ENCODE peak calls at places on chromosomes 7 and 10, in eight cellular contexts. One of them, this sample, is unnamed.
A peak's percentile ranks its signal among the peaks of the same experiment; 100 is the strongest.

GRCh38 chr7:2950578-2950977 is 93.1 kb downstream of the CARD11 start:
- DNase-seq in activated naive CD4-positive, alpha-beta T cell treated with Interleukin-2 at 50 U/mL for 16 hours: no peak
- DNase-seq in NCI-H2107: no peak
- DNase-seq in substantia nigra: no peak
- DNase-seq in neuronal stem cell: no peak
- DNase-seq in NCI-H1417: no peak
- DNase-seq in M059J: no peak
- DNase-seq in activated CD8-positive, alpha-beta memory T cell treated with anti-CD3 and anti-CD28 coated beads, Interleukin-2, amount 50 U/mL, for 48 hours: no peak
- DNase-seq in this sample: no peak

GRCh38 chr10:34526186-34526585 is 288.9 kb downstream of the PARD3 start:
- DNase-seq in activated naive CD4-positive, alpha-beta T cell treated with Interleukin-2 at 50 U/mL for 16 hours: no peak
- DNase-seq in NCI-H2107: no peak
- DNase-seq in substantia nigra: no peak
- DNase-seq in neuronal stem cell: no peak
- DNase-seq in NCI-H1417: no peak
- DNase-seq in M059J: peak; percentile 81
- DNase-seq in activated CD8-positive, alpha-beta memory T cell treated with anti-CD3 and anti-CD28 coated beads, Interleukin-2, amount 50 U/mL, for 48 hours: no peak
- DNase-seq in this sample: no peak

GRCh38 chr7:4641667-4642467 is 40.2 kb upstream of the FOXK1 start:
- DNase-seq in activated naive CD4-positive, alpha-beta T cell treated with Interleukin-2 at 50 U/mL for 16 hours: peak; percentile 96
- DNase-seq in NCI-H2107: peak; percentile 97
- DNase-seq in substantia nigra: peak; percentile 84
- DNase-seq in neuronal stem cell: peak; percentile 93
- DNase-seq in NCI-H1417: peak; percentile 98
- DNase-seq in M059J: peak; percentile 83
- DNase-seq in activated CD8-positive, alpha-beta memory T cell treated with anti-CD3 and anti-CD28 coated beads, Interleukin-2, amount 50 U/mL, for 48 hours: peak; percentile 98
- DNase-seq in this sample: peak; percentile 75

GRCh38 chr10:89553064-89553734 is 17.8 kb upstream of the SLC16A12 start:
- DNase-seq in activated naive CD4-positive, alpha-beta T cell treated with Interleukin-2 at 50 U/mL for 16 hours: no peak
- DNase-seq in NCI-H2107: no peak
- DNase-seq in substantia nigra: no peak
- DNase-seq in neuronal stem cell: no peak
- DNase-seq in NCI-H1417: no peak
- DNase-seq in M059J: peak; percentile 98
- DNase-seq in activated CD8-positive, alpha-beta memory T cell treated with anti-CD3 and anti-CD28 coated beads, Interleukin-2, amount 50 U/mL, for 48 hours: no peak
- DNase-seq in this sample: peak; percentile 20

GRCh38 chr7:100629117-100629711 is 12.1 kb downstream of the TFR2 start:
- DNase-seq in activated naive CD4-positive, alpha-beta T cell treated with Interleukin-2 at 50 U/mL for 16 hours: peak; percentile 13
- DNase-seq in NCI-H2107: no peak
- DNase-seq in substantia nigra: no peak
- DNase-seq in neuronal stem cell: no peak
- DNase-seq in NCI-H1417: peak; percentile 20
- DNase-seq in M059J: peak; percentile 38
- DNase-seq in activated CD8-positive, alpha-beta memory T cell treated with anti-CD3 and anti-CD28 coated beads, Interleukin-2, amount 50 U/mL, for 48 hours: no peak
- DNase-seq in this sample: no peak

GRCh38 chr10:133151528-133151927 is 8.5 kb upstream of the KNDC1 start:
- DNase-seq in activated naive CD4-positive, alpha-beta T cell treated with Interleukin-2 at 50 U/mL for 16 hours: no peak
- DNase-seq in NCI-H2107: no peak
- DNase-seq in substantia nigra: no peak
- DNase-seq in neuronal stem cell: no peak
- DNase-seq in NCI-H1417: no peak
- DNase-seq in M059J: no peak
- DNase-seq in activated CD8-positive, alpha-beta memory T cell treated with anti-CD3 and anti-CD28 coated beads, Interleukin-2, amount 50 U/mL, for 48 hours: no peak
- DNase-seq in this sample: no peak

GRCh38 chr10:131090761-131091661 is 220.5 kb downstream of the TCERG1L start:
- DNase-seq in activated naive CD4-positive, alpha-beta T cell treated with Interleukin-2 at 50 U/mL for 16 hours: no peak
- DNase-seq in NCI-H2107: peak; percentile 44
- DNase-seq in substantia nigra: no peak
- DNase-seq in neuronal stem cell: no peak
- DNase-seq in NCI-H1417: peak; percentile 89
- DNase-seq in M059J: no peak
- DNase-seq in activated CD8-positive, alpha-beta memory T cell treated with anti-CD3 and anti-CD28 coated beads, Interleukin-2, amount 50 U/mL, for 48 hours: no peak
- DNase-seq in this sample: no peak

GRCh38 chr10:24953350-24954074 is 1.1 kb upstream of the PRTFDC1 start:
- DNase-seq in activated naive CD4-positive, alpha-beta T cell treated with Interleukin-2 at 50 U/mL for 16 hours: no peak
- DNase-seq in NCI-H2107: no peak
- DNase-seq in substantia nigra: no peak
- DNase-seq in neuronal stem cell: no peak
- DNase-seq in NCI-H1417: peak; percentile 72
- DNase-seq in M059J: no peak
- DNase-seq in activated CD8-positive, alpha-beta memory T cell treated with anti-CD3 and anti-CD28 coated beads, Interleukin-2, amount 50 U/mL, for 48 hours: no peak
- DNase-seq in this sample: no peak

GRCh38 chr10:7436490-7437100 is 25.8 kb upstream of the SFMBT2 start:
- DNase-seq in activated naive CD4-positive, alpha-beta T cell treated with Interleukin-2 at 50 U/mL for 16 hours: no peak
- DNase-seq in NCI-H2107: no peak
- DNase-seq in substantia nigra: no peak
- DNase-seq in neuronal stem cell: no peak
- DNase-seq in NCI-H1417: no peak
- DNase-seq in M059J: no peak
- DNase-seq in activated CD8-positive, alpha-beta memory T cell treated with anti-CD3 and anti-CD28 coated beads, Interleukin-2, amount 50 U/mL, for 48 hours: no peak
- DNase-seq in this sample: no peak

GRCh38 chr10:111475720-111476119 is 398.9 kb downstream of the ADRA2A start:
- DNase-seq in activated naive CD4-positive, alpha-beta T cell treated with Interleukin-2 at 50 U/mL for 16 hours: no peak
- DNase-seq in NCI-H2107: no peak
- DNase-seq in substantia nigra: no peak
- DNase-seq in neuronal stem cell: no peak
- DNase-seq in NCI-H1417: no peak
- DNase-seq in M059J: no peak
- DNase-seq in activated CD8-positive, alpha-beta memory T cell treated with anti-CD3 and anti-CD28 coated beads, Interleukin-2, amount 50 U/mL, for 48 hours: no peak
- DNase-seq in this sample: no peak

GRCh38 chr7:36119005-36119711 is 33.9 kb upstream of the EEPD1 start:
- DNase-seq in activated naive CD4-positive, alpha-beta T cell treated with Interleukin-2 at 50 U/mL for 16 hours: no peak
- DNase-seq in NCI-H2107: no peak
- DNase-seq in substantia nigra: no peak
- DNase-seq in neuronal stem cell: no peak
- DNase-seq in NCI-H1417: no peak
- DNase-seq in M059J: peak; percentile 90
- DNase-seq in activated CD8-positive, alpha-beta memory T cell treated with anti-CD3 and anti-CD28 coated beads, Interleukin-2, amount 50 U/mL, for 48 hours: no peak
- DNase-seq in this sample: peak; percentile 63

GRCh38 chr10:114458955-114459354 is 54.7 kb upstream of the AFAP1L2 start:
- DNase-seq in activated naive CD4-positive, alpha-beta T cell treated with Interleukin-2 at 50 U/mL for 16 hours: no peak
- DNase-seq in NCI-H2107: no peak
- DNase-seq in substantia nigra: no peak
- DNase-seq in neuronal stem cell: no peak
- DNase-seq in NCI-H1417: peak; percentile 19
- DNase-seq in M059J: peak; percentile 36
- DNase-seq in activated CD8-positive, alpha-beta memory T cell treated with anti-CD3 and anti-CD28 coated beads, Interleukin-2, amount 50 U/mL, for 48 hours: peak; percentile 57
- DNase-seq in this sample: no peak

GRCh38 chr7:108261560-108262255 is 131.5 kb upstream of the LAMB4 start:
- DNase-seq in activated naive CD4-positive, alpha-beta T cell treated with Interleukin-2 at 50 U/mL for 16 hours: no peak
- DNase-seq in NCI-H2107: peak; percentile 76
- DNase-seq in substantia nigra: no peak
- DNase-seq in neuronal stem cell: no peak
- DNase-seq in NCI-H1417: no peak
- DNase-seq in M059J: no peak
- DNase-seq in activated CD8-positive, alpha-beta memory T cell treated with anti-CD3 and anti-CD28 coated beads, Interleukin-2, amount 50 U/mL, for 48 hours: no peak
- DNase-seq in this sample: no peak

GRCh38 chr7:502296-502695 is 17.4 kb downstream of the PDGFA start:
- DNase-seq in activated naive CD4-positive, alpha-beta T cell treated with Interleukin-2 at 50 U/mL for 16 hours: no peak
- DNase-seq in NCI-H2107: no peak
- DNase-seq in substantia nigra: no peak
- DNase-seq in neuronal stem cell: no peak
- DNase-seq in NCI-H1417: no peak
- DNase-seq in M059J: no peak
- DNase-seq in activated CD8-positive, alpha-beta memory T cell treated with anti-CD3 and anti-CD28 coated beads, Interleukin-2, amount 50 U/mL, for 48 hours: no peak
- DNase-seq in this sample: no peak

GRCh38 chr7:157432541-157432956 is 95.7 kb downstream of the DNAJB6 start:
- DNase-seq in activated naive CD4-positive, alpha-beta T cell treated with Interleukin-2 at 50 U/mL for 16 hours: no peak
- DNase-seq in NCI-H2107: peak; percentile 55
- DNase-seq in substantia nigra: no peak
- DNase-seq in neuronal stem cell: peak; percentile 38
- DNase-seq in NCI-H1417: peak; percentile 93
- DNase-seq in M059J: peak; percentile 22
- DNase-seq in activated CD8-positive, alpha-beta memory T cell treated with anti-CD3 and anti-CD28 coated beads, Interleukin-2, amount 50 U/mL, for 48 hours: no peak
- DNase-seq in this sample: peak; percentile 66

GRCh38 chr7:53383131-53383530 is 347.7 kb downstream of the POM121L12 start:
- DNase-seq in activated naive CD4-positive, alpha-beta T cell treated with Interleukin-2 at 50 U/mL for 16 hours: no peak
- DNase-seq in NCI-H2107: no peak
- DNase-seq in substantia nigra: no peak
- DNase-seq in neuronal stem cell: no peak
- DNase-seq in NCI-H1417: no peak
- DNase-seq in M059J: peak; percentile 34
- DNase-seq in activated CD8-positive, alpha-beta memory T cell treated with anti-CD3 and anti-CD28 coated beads, Interleukin-2, amount 50 U/mL, for 48 hours: no peak
- DNase-seq in this sample: no peak

GRCh38 chr7:35334511-35334910 is 80.6 kb upstream of the TBX20 start:
- DNase-seq in activated naive CD4-positive, alpha-beta T cell treated with Interleukin-2 at 50 U/mL for 16 hours: no peak
- DNase-seq in NCI-H2107: no peak
- DNase-seq in substantia nigra: no peak
- DNase-seq in neuronal stem cell: no peak
- DNase-seq in NCI-H1417: no peak
- DNase-seq in M059J: peak; percentile 40
- DNase-seq in activated CD8-positive, alpha-beta memory T cell treated with anti-CD3 and anti-CD28 coated beads, Interleukin-2, amount 50 U/mL, for 48 hours: no peak
- DNase-seq in this sample: no peak

GRCh38 chr7:108818742-108819141 is 249.1 kb downstream of the DNAJB9 start:
- DNase-seq in activated naive CD4-positive, alpha-beta T cell treated with Interleukin-2 at 50 U/mL for 16 hours: no peak
- DNase-seq in NCI-H2107: no peak
- DNase-seq in substantia nigra: no peak
- DNase-seq in neuronal stem cell: no peak
- DNase-seq in NCI-H1417: no peak
- DNase-seq in M059J: no peak
- DNase-seq in activated CD8-positive, alpha-beta memory T cell treated with anti-CD3 and anti-CD28 coated beads, Interleukin-2, amount 50 U/mL, for 48 hours: no peak
- DNase-seq in this sample: no peak

GRCh38 chr10:125398270-125398669 is 237.9 kb upstream of the CTBP2 start:
- DNase-seq in activated naive CD4-positive, alpha-beta T cell treated with Interleukin-2 at 50 U/mL for 16 hours: no peak
- DNase-seq in NCI-H2107: no peak
- DNase-seq in substantia nigra: no peak
- DNase-seq in neuronal stem cell: no peak
- DNase-seq in NCI-H1417: no peak
- DNase-seq in M059J: no peak
- DNase-seq in activated CD8-positive, alpha-beta memory T cell treated with anti-CD3 and anti-CD28 coated beads, Interleukin-2, amount 50 U/mL, for 48 hours: no peak
- DNase-seq in this sample: no peak

GRCh38 chr10:75208177-75208576 is 2.4 kb upstream of the VDAC2 start:
- DNase-seq in activated naive CD4-positive, alpha-beta T cell treated with Interleukin-2 at 50 U/mL for 16 hours: no peak
- DNase-seq in NCI-H2107: no peak
- DNase-seq in substantia nigra: no peak
- DNase-seq in neuronal stem cell: no peak
- DNase-seq in NCI-H1417: no peak
- DNase-seq in M059J: peak; percentile 74
- DNase-seq in activated CD8-positive, alpha-beta memory T cell treated with anti-CD3 and anti-CD28 coated beads, Interleukin-2, amount 50 U/mL, for 48 hours: no peak
- DNase-seq in this sample: no peak

GRCh38 chr7:68246189-68246633 is 1249.6 kb downstream of the TYW1 start:
- DNase-seq in activated naive CD4-positive, alpha-beta T cell treated with Interleukin-2 at 50 U/mL for 16 hours: no peak
- DNase-seq in NCI-H2107: peak; percentile 18
- DNase-seq in substantia nigra: no peak
- DNase-seq in neuronal stem cell: peak; percentile 0
- DNase-seq in NCI-H1417: no peak
- DNase-seq in M059J: peak; percentile 95
- DNase-seq in activated CD8-positive, alpha-beta memory T cell treated with anti-CD3 and anti-CD28 coated beads, Interleukin-2, amount 50 U/mL, for 48 hours: no peak
- DNase-seq in this sample: no peak

GRCh38 chr7:77383333-77383740 is 32.8 kb downstream of the GSAP start:
- DNase-seq in activated naive CD4-positive, alpha-beta T cell treated with Interleukin-2 at 50 U/mL for 16 hours: no peak
- DNase-seq in NCI-H2107: no peak
- DNase-seq in substantia nigra: no peak
- DNase-seq in neuronal stem cell: no peak
- DNase-seq in NCI-H1417: no peak
- DNase-seq in M059J: peak; percentile 41
- DNase-seq in activated CD8-positive, alpha-beta memory T cell treated with anti-CD3 and anti-CD28 coated beads, Interleukin-2, amount 50 U/mL, for 48 hours: no peak
- DNase-seq in this sample: no peak

GRCh38 chr10:110885932-110886674 is 14.4 kb downstream of the PDCD4 start:
- DNase-seq in activated naive CD4-positive, alpha-beta T cell treated with Interleukin-2 at 50 U/mL for 16 hours: no peak
- DNase-seq in NCI-H2107: no peak
- DNase-seq in substantia nigra: no peak
- DNase-seq in neuronal stem cell: no peak
- DNase-seq in NCI-H1417: peak; percentile 2
- DNase-seq in M059J: no peak
- DNase-seq in activated CD8-positive, alpha-beta memory T cell treated with anti-CD3 and anti-CD28 coated beads, Interleukin-2, amount 50 U/mL, for 48 hours: no peak
- DNase-seq in this sample: no peak

GRCh38 chr10:6067457-6067856 is 5.3 kb upstream of the IL2RA start:
- DNase-seq in activated naive CD4-positive, alpha-beta T cell treated with Interleukin-2 at 50 U/mL for 16 hours: no peak
- DNase-seq in NCI-H2107: no peak
- DNase-seq in substantia nigra: no peak
- DNase-seq in neuronal stem cell: no peak
- DNase-seq in NCI-H1417: no peak
- DNase-seq in M059J: no peak
- DNase-seq in activated CD8-positive, alpha-beta memory T cell treated with anti-CD3 and anti-CD28 coated beads, Interleukin-2, amount 50 U/mL, for 48 hours: peak; percentile 51
- DNase-seq in this sample: no peak

GRCh38 chr10:24463683-24464426 is 254.9 kb downstream of the KIAA1217 start:
- DNase-seq in activated naive CD4-positive, alpha-beta T cell treated with Interleukin-2 at 50 U/mL for 16 hours: peak; percentile 44
- DNase-seq in NCI-H2107: no peak
- DNase-seq in substantia nigra: no peak
- DNase-seq in neuronal stem cell: no peak
- DNase-seq in NCI-H1417: no peak
- DNase-seq in M059J: peak; percentile 94
- DNase-seq in activated CD8-positive, alpha-beta memory T cell treated with anti-CD3 and anti-CD28 coated beads, Interleukin-2, amount 50 U/mL, for 48 hours: no peak
- DNase-seq in this sample: no peak

GRCh38 chr10:93746844-93747284 is 10.9 kb upstream of the LGI1 start:
- DNase-seq in activated naive CD4-positive, alpha-beta T cell treated with Interleukin-2 at 50 U/mL for 16 hours: no peak
- DNase-seq in NCI-H2107: no peak
- DNase-seq in substantia nigra: no peak
- DNase-seq in neuronal stem cell: no peak
- DNase-seq in NCI-H1417: peak; percentile 52
- DNase-seq in M059J: peak; percentile 100
- DNase-seq in activated CD8-positive, alpha-beta memory T cell treated with anti-CD3 and anti-CD28 coated beads, Interleukin-2, amount 50 U/mL, for 48 hours: no peak
- DNase-seq in this sample: peak; percentile 95

GRCh38 chr7:111992601-111993000 is 213.6 kb downstream of the DOCK4 start:
- DNase-seq in activated naive CD4-positive, alpha-beta T cell treated with Interleukin-2 at 50 U/mL for 16 hours: no peak
- DNase-seq in NCI-H2107: no peak
- DNase-seq in substantia nigra: no peak
- DNase-seq in neuronal stem cell: no peak
- DNase-seq in NCI-H1417: no peak
- DNase-seq in M059J: no peak
- DNase-seq in activated CD8-positive, alpha-beta memory T cell treated with anti-CD3 and anti-CD28 coated beads, Interleukin-2, amount 50 U/mL, for 48 hours: no peak
- DNase-seq in this sample: no peak

GRCh38 chr10:132891313-132891712 is 51.1 kb downstream of the CFAP46 start:
- DNase-seq in activated naive CD4-positive, alpha-beta T cell treated with Interleukin-2 at 50 U/mL for 16 hours: no peak
- DNase-seq in NCI-H2107: no peak
- DNase-seq in substantia nigra: no peak
- DNase-seq in neuronal stem cell: no peak
- DNase-seq in NCI-H1417: no peak
- DNase-seq in M059J: no peak
- DNase-seq in activated CD8-positive, alpha-beta memory T cell treated with anti-CD3 and anti-CD28 coated beads, Interleukin-2, amount 50 U/mL, for 48 hours: no peak
- DNase-seq in this sample: no peak

GRCh38 chr10:30199376-30200018 is 140.1 kb upstream of the JCAD start:
- DNase-seq in activated naive CD4-positive, alpha-beta T cell treated with Interleukin-2 at 50 U/mL for 16 hours: no peak
- DNase-seq in NCI-H2107: no peak
- DNase-seq in substantia nigra: no peak
- DNase-seq in neuronal stem cell: no peak
- DNase-seq in NCI-H1417: peak; percentile 34
- DNase-seq in M059J: no peak
- DNase-seq in activated CD8-positive, alpha-beta memory T cell treated with anti-CD3 and anti-CD28 coated beads, Interleukin-2, amount 50 U/mL, for 48 hours: no peak
- DNase-seq in this sample: no peak

GRCh38 chr7:131745645-131746248 is 189.3 kb upstream of the PODXL start:
- DNase-seq in activated naive CD4-positive, alpha-beta T cell treated with Interleukin-2 at 50 U/mL for 16 hours: no peak
- DNase-seq in NCI-H2107: no peak
- DNase-seq in substantia nigra: no peak
- DNase-seq in neuronal stem cell: peak; percentile 54
- DNase-seq in NCI-H1417: no peak
- DNase-seq in M059J: peak; percentile 25
- DNase-seq in activated CD8-positive, alpha-beta memory T cell treated with anti-CD3 and anti-CD28 coated beads, Interleukin-2, amount 50 U/mL, for 48 hours: no peak
- DNase-seq in this sample: no peak

GRCh38 chr7:36526720-36527548 is 137.3 kb downstream of the ANLN start:
- DNase-seq in activated naive CD4-positive, alpha-beta T cell treated with Interleukin-2 at 50 U/mL for 16 hours: no peak
- DNase-seq in NCI-H2107: peak; percentile 19
- DNase-seq in substantia nigra: no peak
- DNase-seq in neuronal stem cell: no peak
- DNase-seq in NCI-H1417: peak; percentile 47
- DNase-seq in M059J: peak; percentile 95
- DNase-seq in activated CD8-positive, alpha-beta memory T cell treated with anti-CD3 and anti-CD28 coated beads, Interleukin-2, amount 50 U/mL, for 48 hours: no peak
- DNase-seq in this sample: peak; percentile 44

GRCh38 chr7:37440738-37441404 is 7.8 kb downstream of the ELMO1 start:
- DNase-seq in activated naive CD4-positive, alpha-beta T cell treated with Interleukin-2 at 50 U/mL for 16 hours: peak; percentile 31
- DNase-seq in NCI-H2107: no peak
- DNase-seq in substantia nigra: no peak
- DNase-seq in neuronal stem cell: no peak
- DNase-seq in NCI-H1417: no peak
- DNase-seq in M059J: peak; percentile 17
- DNase-seq in activated CD8-positive, alpha-beta memory T cell treated with anti-CD3 and anti-CD28 coated beads, Interleukin-2, amount 50 U/mL, for 48 hours: no peak
- DNase-seq in this sample: no peak

GRCh38 chr7:30688718-30689221 is 6.5 kb upstream of the CRHR2 start:
- DNase-seq in activated naive CD4-positive, alpha-beta T cell treated with Interleukin-2 at 50 U/mL for 16 hours: no peak
- DNase-seq in NCI-H2107: no peak
- DNase-seq in substantia nigra: no peak
- DNase-seq in neuronal stem cell: peak; percentile 57
- DNase-seq in NCI-H1417: peak; percentile 54
- DNase-seq in M059J: peak; percentile 40
- DNase-seq in activated CD8-positive, alpha-beta memory T cell treated with anti-CD3 and anti-CD28 coated beads, Interleukin-2, amount 50 U/mL, for 48 hours: no peak
- DNase-seq in this sample: peak; percentile 14

GRCh38 chr7:151428393-151429231 is 11.3 kb downstream of the CRYGN start:
- DNase-seq in activated naive CD4-positive, alpha-beta T cell treated with Interleukin-2 at 50 U/mL for 16 hours: no peak
- DNase-seq in NCI-H2107: no peak
- DNase-seq in substantia nigra: no peak
- DNase-seq in neuronal stem cell: peak; percentile 64
- DNase-seq in NCI-H1417: peak; percentile 37
- DNase-seq in M059J: peak; percentile 94
- DNase-seq in activated CD8-positive, alpha-beta memory T cell treated with anti-CD3 and anti-CD28 coated beads, Interleukin-2, amount 50 U/mL, for 48 hours: no peak
- DNase-seq in this sample: no peak